ENCODE peak calls at places on chromosomes 1 and 21, in nine cellular contexts. H is left colon, D is left ventricle myocardium inferior, I is T-helper 1 cell, Y is NCI-H446 treated with DMSO at 0.1 percent for 48 hours, O is NCI-H1092 treated with DMSO at 0.1 percent for 48 hours, R is OCI-LY7, Z is mucosa of descending colon, M is GM04503. B is an unnamed sample.

GRCh38 chr1:58308206-58308605 is 238.3 kb downstream of the OMA1 start:
- DNase-seq in M (no peak), H (no peak), O (no peak), Y (no peak), Z (no peak), I (no peak), R (no peak), D (no peak), B (no peak)

GRCh38 chr1:28243685-28244439 is 7.9 kb downstream of the ATP5IF1 start:
- DNase-seq in O (no peak), R (peak; percentile 46), H (no peak), M (no peak), D (no peak), Z (no peak), Y (no peak), I (no peak), B (no peak)

GRCh38 chr21:17370263-17370662 is 142.6 kb upstream of the CXADR start:
- DNase-seq in I (no peak), M (no peak), Y (no peak), Z (no peak), D (no peak), H (no peak), O (no peak), R (no peak), B (no peak)

GRCh38 chr1:156726549-156727226 is 1.6 kb upstream of the METTL25B start:
- DNase-seq in H (peak; percentile 78), D (no peak), I (peak; percentile 39), Y (peak; percentile 47), Z (no peak), R (peak; percentile 80), O (peak; percentile 17), M (no peak), B (no peak)

GRCh38 chr21:44065428-44065827 is 41.8 kb upstream of the PWP2 start:
- DNase-seq in Y (no peak), H (peak; percentile 27), I (peak; percentile 79), O (no peak), Z (peak; percentile 70), D (no peak), R (no peak), M (no peak), B (no peak)

GRCh38 chr1:158180741-158181576 is at the start of gene CD1D:
- DNase-seq in O (no peak), Z (peak; percentile 73), Y (no peak), I (no peak), D (peak; percentile 33), R (peak; percentile 66), M (no peak), H (peak; percentile 57), B (no peak)

GRCh38 chr1:224116131-224116530 is 2.2 kb downstream of the FBXO28 start:
- DNase-seq in Y (peak; percentile 70), R (peak; percentile 78), I (no peak), M (no peak), Z (no peak), H (no peak), O (peak; percentile 86), D (no peak), B (no peak)

GRCh38 chr1:36859926-36860325 is 174.4 kb downstream of the GRIK3 start:
- DNase-seq in I (no peak), D (no peak), R (no peak), Z (no peak), O (no peak), M (no peak), H (no peak), Y (no peak), B (no peak)

GRCh38 chr1:110187139-110187890 is 22.8 kb upstream of the KCNC4 start:
- DNase-seq in Z (no peak), D (no peak), M (no peak), R (no peak), H (no peak), I (no peak), Y (peak; percentile 48), O (no peak), B (no peak)